ENCODE peak calls at places on chromosomes 4 and X, in five cellular contexts. N is upper lobe of right lung, I is heart right ventricle, C is right atrium auricular region, J is uterus. Z is an unnamed sample.

GRCh38 chr4:121614136-121614535 is 82.6 kb downstream of the ANXA5 start:
- DNase-seq in N (no peak), I (no peak), C (no peak), J (no peak), Z (no peak)

GRCh38 chr4:5212255-5213032 is 161.2 kb downstream of the STK32B start:
- DNase-seq in N (no peak), I (no peak), C (no peak), J (no peak), Z (no peak)

GRCh38 chrX:96689951-96690350 is 5.3 kb downstream of the DIAPH2 start:
- DNase-seq in N (no peak), I (no peak), C (no peak), J (no peak), Z (no peak)

GRCh38 chrX:28586891-28587635 is at the start of gene IL1RAPL1:
- DNase-seq in N (no peak), I (no peak), C (no peak), J (no peak), Z (no peak)

GRCh38 chr4:122450847-122451246 is 5.7 kb downstream of the IL2 start:
- DNase-seq in N (no peak), I (no peak), C (no peak), J (no peak), Z (no peak)

GRCh38 chr4:147760695-147761094 is 28.8 kb downstream of the ARHGAP10 start:
- DNase-seq in N (no peak), I (no peak), C (no peak), J (no peak), Z (no peak)

GRCh38 chrX:20965270-20966044 is 408.8 kb upstream of the CNKSR2 start:
- DNase-seq in N (no peak), I (no peak), C (no peak), J (no peak), Z (no peak)

GRCh38 chrX:30910124-30910860 is 21.2 kb upstream of the TAB3 start:
- DNase-seq in N (no peak), I (no peak), C (no peak), J (no peak), Z (no peak)

GRCh38 chr4:145933134-145933533 is 5.5 kb downstream of the ZNF827 start:
- DNase-seq in N (no peak), I (no peak), C (no peak), J (no peak), Z (no peak)

GRCh38 chr4:815464-816146 is 10.3 kb downstream of the CPLX1 start:
- DNase-seq in N (peak), I (no peak), C (no peak), J (no peak), Z (no peak)

GRCh38 chr4:145804134-145804533 is 124.2 kb downstream of the C4orf51 start:
- DNase-seq in N (no peak), I (peak), C (no peak), J (peak), Z (no peak)

GRCh38 chrX:53441531-53442321 is 7.6 kb upstream of the HSD17B10 start:
- DNase-seq in N (peak), I (peak), C (peak), J (peak), Z (no peak)

GRCh38 chr4:926538-926937 is 5.6 kb downstream of the GAK start:
- DNase-seq in N (peak), I (no peak), C (no peak), J (no peak), Z (no peak)

GRCh38 chr4:80005863-80006262 is 67.2 kb downstream of the ANTXR2 start:
- DNase-seq in N (no peak), I (no peak), C (no peak), J (no peak), Z (no peak)

GRCh38 chr4:40575846-40576245 is 53.8 kb downstream of the RBM47 start:
- DNase-seq in N (no peak), I (no peak), C (no peak), J (no peak), Z (no peak)

GRCh38 chr4:15063341-15063740 is 61.1 kb downstream of the CPEB2 start:
- DNase-seq in N (no peak), I (no peak), C (no peak), J (no peak), Z (no peak)

GRCh38 chr4:5976921-5977320 is 41.3 kb downstream of the C4orf50 start:
- DNase-seq in N (peak), I (no peak), C (no peak), J (no peak), Z (no peak)

GRCh38 chrX:13169688-13170087 is 125.3 kb upstream of the FAM9C start:
- DNase-seq in N (no peak), I (no peak), C (no peak), J (no peak), Z (no peak)

GRCh38 chr4:125317526-125317880 is 2.7 kb downstream of the FAT4 start:
- DNase-seq in N (no peak), I (peak), C (peak), J (peak), Z (no peak)

GRCh38 chr4:144820706-144821105 is 174.8 kb downstream of the HHIP start:
- DNase-seq in N (no peak), I (no peak), C (no peak), J (no peak), Z (no peak)

GRCh38 chr4:48705609-48706008 is 74.5 kb downstream of the FRYL start:
- DNase-seq in N (no peak), I (no peak), C (no peak), J (no peak), Z (no peak)

GRCh38 chrX:683572-683971 is 53.0 kb downstream of the SHOX start:
- DNase-seq in N (no peak), I (no peak), C (no peak), J (no peak), Z (no peak)

GRCh38 chr4:47641755-47642154 is 156.7 kb downstream of the ATP10D start:
- DNase-seq in N (no peak), I (no peak), C (no peak), J (no peak), Z (no peak)

GRCh38 chr4:32689520-32689919 is 1969.4 kb downstream of the PCDH7 start:
- DNase-seq in N (no peak), I (no peak), C (no peak), J (no peak), Z (no peak)

GRCh38 chr4:139740531-139741041 is 75.0 kb downstream of the MGST2 start:
- DNase-seq in N (peak), I (peak), C (peak), J (peak), Z (peak)

GRCh38 chr4:2492970-2493369 is 24.1 kb downstream of the RNF4 start:
- DNase-seq in N (no peak), I (no peak), C (no peak), J (no peak), Z (no peak)

GRCh38 chr4:2489841-2490552 is 21.1 kb downstream of the RNF4 start:
- DNase-seq in N (no peak), I (no peak), C (no peak), J (no peak), Z (no peak)

GRCh38 chr4:2497931-2498330 is 29.0 kb downstream of the RNF4 start:
- DNase-seq in N (no peak), I (peak), C (no peak), J (no peak), Z (no peak)

GRCh38 chr4:2497324-2497723 is 28.4 kb downstream of the RNF4 start:
- DNase-seq in N (no peak), I (no peak), C (no peak), J (no peak), Z (no peak)

DNA sequence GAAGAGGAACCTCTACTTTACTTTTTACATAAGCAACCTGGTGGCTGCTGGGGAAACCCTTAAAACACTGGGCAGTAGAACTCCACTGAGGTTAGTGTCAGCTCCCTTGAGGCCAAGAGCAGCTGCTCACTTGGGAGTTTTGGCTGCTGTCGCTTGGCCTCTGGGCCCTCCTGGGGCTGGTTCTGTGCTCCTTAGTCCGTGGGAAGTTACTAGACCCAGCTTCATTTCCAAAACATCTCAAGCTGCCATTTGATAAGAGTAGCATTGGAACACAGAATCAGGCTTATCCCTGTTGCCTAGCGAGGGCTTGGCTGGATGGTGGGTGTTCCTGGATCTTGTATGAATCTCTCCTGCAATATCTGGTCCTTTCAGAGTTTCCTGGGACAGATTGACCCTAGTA is 26.1 kb downstream of the RNF4 start:
- DNase-seq in N (no peak), I (peak), C (no peak), J (no peak), Z (no peak)
- H3K27ac ChIP-seq in N (no peak), I (peak), C (no peak), J (no peak), Z (no peak)

GRCh38 chrX:9871871-9872270 is 85.6 kb downstream of the SHROOM2 start:
- DNase-seq in N (no peak), I (no peak), C (no peak), J (no peak), Z (no peak)

GRCh38 chrX:9874483-9874882 is 88.3 kb downstream of the SHROOM2 start:
- DNase-seq in N (no peak), I (no peak), C (no peak), J (no peak), Z (no peak)

GRCh38 chrX:9875801-9876200 is 89.6 kb downstream of the SHROOM2 start:
- DNase-seq in N (no peak), I (no peak), C (no peak), J (no peak), Z (no peak)

GRCh38 chrX:9873952-9874351 is 87.7 kb downstream of the SHROOM2 start:
- DNase-seq in N (no peak), I (no peak), C (no peak), J (no peak), Z (no peak)

DNA sequence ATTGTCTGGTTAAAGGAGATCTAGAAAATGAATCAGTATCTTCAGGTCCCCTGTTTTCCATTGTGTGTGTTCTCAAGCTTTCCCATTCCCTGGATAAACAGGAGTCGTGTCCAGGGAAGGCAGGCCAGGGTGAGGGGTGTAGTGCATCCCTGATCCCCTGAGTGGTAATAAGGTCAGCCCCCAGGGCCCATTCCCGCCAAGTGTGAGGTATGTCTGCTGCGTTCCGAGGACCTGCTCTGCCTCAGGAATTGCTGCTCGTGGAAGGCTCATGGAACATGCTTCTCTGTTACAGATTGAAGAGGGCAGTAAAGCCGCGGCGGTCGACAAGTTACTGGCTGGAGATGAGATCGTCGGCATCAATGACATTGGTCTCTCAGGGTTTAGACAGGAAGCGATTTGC is 87.1 kb downstream of the SHROOM2 start:
- DNase-seq in N (no peak), I (no peak), C (no peak), J (no peak), Z (no peak)
- H3K27ac ChIP-seq in N (no peak), I (no peak), C (no peak), J (no peak), Z (no peak)

DNA sequence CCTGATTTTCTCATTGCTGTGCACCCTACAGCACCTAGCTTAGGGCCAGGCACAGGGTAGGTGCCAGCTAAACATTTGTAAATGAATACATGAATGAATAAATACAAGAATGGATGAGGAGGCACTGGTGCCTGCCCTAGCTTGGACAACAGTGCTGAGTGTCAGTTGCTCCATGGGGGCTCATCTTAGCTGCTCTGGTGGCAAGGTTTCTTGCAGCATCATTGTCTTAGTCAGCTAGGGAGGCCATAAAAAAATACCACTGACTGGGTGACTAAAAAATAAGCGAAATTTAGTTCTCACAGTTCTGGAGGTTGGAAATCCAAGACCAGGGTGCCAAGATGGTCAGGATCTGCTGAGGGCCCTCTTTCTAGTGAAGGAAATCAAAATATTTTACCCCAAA is 31.2 kb downstream of the TMEM31 start:
- DNase-seq in N (no peak), I (no peak), C (no peak), J (no peak), Z (no peak)
- H3K27ac ChIP-seq in N (no peak), I (no peak), C (no peak), J (no peak), Z (no peak)

GRCh38 chr4:118740869-118741268 is 55.7 kb downstream of the METTL14 start:
- DNase-seq in N (no peak), I (no peak), C (no peak), J (no peak), Z (no peak)
- H3K27ac ChIP-seq in N (no peak), I (peak), C (no peak), J (peak), Z (peak)

GRCh38 chrX:41350150-41350975 is 16.4 kb downstream of the DDX3X start:
- DNase-seq in N (no peak), I (no peak), C (peak), J (no peak), Z (no peak)
- H3K27ac ChIP-seq in N (no peak), I (no peak), C (no peak), J (no peak), Z (no peak)

GRCh38 chr4:26751838-26752237 is 108.8 kb upstream of the STIM2 start:
- DNase-seq in N (no peak), I (no peak), C (no peak), J (no peak), Z (no peak)
- H3K27ac ChIP-seq in N (no peak), I (no peak), C (no peak), J (no peak), Z (no peak)

GRCh38 chr4:174119051-174119450 is 164.4 kb downstream of the FBXO8 start:
- DNase-seq in N (no peak), I (no peak), C (no peak), J (peak), Z (no peak)
- H3K27ac ChIP-seq in N (no peak), I (no peak), C (no peak), J (no peak), Z (no peak)

Z was measured in vagina.